ENCODE peak calls at places on chromosomes 11 and 22, in four cellular contexts. A, F, D and L are unnamed samples.

GRCh38 chr11:10302744-10303557 is 1.9 kb upstream of the ADM start:
- DNase-seq in A (peak; percentile 77), F (peak; percentile 93), D (peak; percentile 59), L (peak; percentile 73)

GRCh38 chr11:102453286-102453797 is 777 bp upstream of the TMEM123 start:
- DNase-seq in A (no peak), F (no peak), D (no peak), L (no peak)

GRCh38 chr11:107014871-107015270 is 3.4 kb downstream of the GUCY1A2 start:
- DNase-seq in A (no peak), F (no peak), D (no peak), L (no peak)

GRCh38 chr11:64887757-64888405 is 9.5 kb upstream of the EHD1 start:
- DNase-seq in A (peak; percentile 90), F (peak; percentile 88), D (no peak), L (peak; percentile 86)

GRCh38 chr11:73308963-73309960 is 1.2 kb downstream of the ARHGEF17 start:
- DNase-seq in A (peak; percentile 94), F (peak; percentile 91), D (peak; percentile 96), L (peak; percentile 42)

GRCh38 chr11:60941371-60942119 is 10.4 kb downstream of the SLC15A3 start:
- DNase-seq in A (no peak), F (no peak), D (no peak), L (no peak)

GRCh38 chr11:18775492-18776292 is 15.9 kb downstream of the PTPN5 start:
- DNase-seq in A (peak; percentile 46), F (peak; percentile 70), D (peak; percentile 31), L (peak; percentile 81)

GRCh38 chr22:35892192-35892591 is 136.4 kb downstream of the RBFOX2 start:
- DNase-seq in A (no peak), F (no peak), D (peak; percentile 75), L (no peak)

GRCh38 chr11:85768473-85769146 is 42.3 kb downstream of the SYTL2 start:
- DNase-seq in A (no peak), F (no peak), D (no peak), L (no peak)

GRCh38 chr22:28139993-28140392 is 220.9 kb upstream of the PITPNB start:
- DNase-seq in A (peak; percentile 51), F (no peak), D (peak; percentile 93), L (no peak)

GRCh38 chr11:78022397-78023396 is at the start of gene KCTD14:
- DNase-seq in A (peak; percentile 51), F (peak; percentile 75), D (no peak), L (peak; percentile 12)

GRCh38 chr22:19663821-19664325 is 50.4 kb upstream of the SEPTIN5 start:
- DNase-seq in A (no peak), F (no peak), D (peak; percentile 61), L (no peak)

GRCh38 chr11:117055449-117055848 is 42.8 kb downstream of the SIK3 start:
- DNase-seq in A (no peak), F (no peak), D (no peak), L (no peak)

GRCh38 chr22:23591203-23591791 is 11.2 kb upstream of the IGLL1 start:
- DNase-seq in A (peak; percentile 66), F (peak; percentile 62), D (peak; percentile 54), L (peak; percentile 74)

GRCh38 chr11:23727821-23728220 is 769.0 kb upstream of the LUZP2 start:
- DNase-seq in A (no peak), F (no peak), D (peak; percentile 83), L (no peak)

GRCh38 chr22:29268511-29269229 is 602 bp downstream of the EWSR1 start:
- DNase-seq in A (peak; percentile 71), F (peak; percentile 61), D (peak; percentile 67), L (peak; percentile 69)

GRCh38 chr11:32219320-32219719 is 128.4 kb downstream of the RCN1 start:
- DNase-seq in A (no peak), F (no peak), D (no peak), L (no peak)

GRCh38 chr11:86061483-86061882 is 7.4 kb downstream of the PICALM start:
- DNase-seq in A (no peak), F (no peak), D (no peak), L (no peak)

GRCh38 chr11:74418509-74418895 is 20.3 kb upstream of the PGM2L1 start:
- DNase-seq in A (no peak), F (no peak), D (peak; percentile 82), L (no peak)

GRCh38 chr22:36341640-36342041 is 46.1 kb downstream of the MYH9 start:
- DNase-seq in A (no peak), F (no peak), D (no peak), L (no peak)

GRCh38 chr11:27218498-27219038 is 144.4 kb downstream of the CCDC34 start:
- DNase-seq in A (peak; percentile 56), F (no peak), D (peak; percentile 95), L (no peak)

GRCh38 chr22:38193580-38193979 is 8.2 kb upstream of the MAFF start:
- DNase-seq in A (no peak), F (peak; percentile 45), D (no peak), L (no peak)

GRCh38 chr11:135075740-135076139 is 663.7 kb upstream of the B3GAT1 start:
- DNase-seq in A (peak; percentile 52), F (peak; percentile 60), D (peak; percentile 5), L (peak; percentile 67)

GRCh38 chr22:27839261-27839660 is 37.7 kb upstream of the MN1 start:
- DNase-seq in A (no peak), F (no peak), D (no peak), L (no peak)

DNA sequence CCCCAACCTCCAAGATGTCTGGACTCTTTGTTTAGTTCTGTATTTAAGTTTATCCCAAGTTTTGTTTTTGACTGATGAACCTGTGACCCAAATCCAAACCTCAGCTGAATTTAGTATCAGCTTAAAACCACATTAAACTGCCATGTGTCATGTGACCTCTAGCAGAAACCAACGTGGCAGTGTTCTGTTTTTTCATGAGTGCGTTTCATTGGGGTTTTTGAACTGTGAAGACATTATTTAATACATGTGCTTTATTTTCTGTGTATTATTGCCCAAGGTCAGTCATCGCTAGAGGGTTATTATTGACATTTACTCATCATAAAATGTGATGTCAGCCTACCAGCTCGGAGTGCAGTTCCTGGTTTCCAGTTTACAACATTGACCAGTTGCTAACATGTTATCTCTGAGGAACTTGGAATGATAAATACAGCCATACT is 1.8 kb downstream of the TLCD5 start:
- DNase-seq in A (no peak), F (no peak), D (peak; percentile 51), L (no peak)
- H3K4me3 ChIP-seq in A (no peak overlapping the region), F (no peak overlapping the region), D (no peak overlapping the region), L (no peak overlapping the region)

GRCh38 chr11:788953-789940 is 643 bp downstream of the CEND1 start:
- DNase-seq in A (no peak), F (no peak), D (no peak), L (peak; percentile 65)

GRCh38 chr11:790721-791564 is 1.1 kb upstream of the CEND1 start:
- DNase-seq in A (no peak), F (no peak), D (no peak), L (no peak)

GRCh38 chr11:791658-792534 is 2.0 kb upstream of the CEND1 start:
- DNase-seq in A (no peak), F (no peak), D (no peak), L (no peak)

GRCh38 chr11:788009-788640 is 1.8 kb downstream of the CEND1 start:
- DNase-seq in A (no peak), F (no peak), D (no peak), L (no peak)

GRCh38 chr11:789951-790350 is at the start of gene CEND1:
- DNase-seq in A (no peak), F (no peak), D (peak; percentile 54), L (peak; percentile 73)
- H3K4me3 ChIP-seq in A (no peak within 1 kb of the TSS), F (no peak within 1 kb of the TSS), D (no peak within 1 kb of the TSS), L (peak within 1 kb of the TSS; percentile 44)

DNA sequence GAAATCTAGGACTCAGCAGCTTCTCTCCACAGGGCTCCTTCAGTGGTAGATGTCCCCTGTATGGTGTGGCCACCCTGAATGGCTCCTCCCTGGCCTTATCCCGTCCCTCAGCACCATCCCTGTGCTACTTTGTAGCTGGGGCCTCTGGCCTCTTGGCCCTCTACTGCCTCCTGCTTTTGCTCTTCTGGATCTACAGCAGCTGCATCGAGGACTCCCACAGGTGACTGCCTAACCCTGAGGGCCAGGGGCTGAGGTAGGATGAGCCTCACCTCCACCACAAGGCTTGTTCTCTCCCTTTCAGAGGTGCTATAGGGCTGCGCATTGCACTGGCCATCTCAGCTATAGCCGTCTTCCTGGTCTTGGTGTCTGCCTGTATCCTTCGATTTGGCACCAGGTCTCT is 1.8 kb downstream of the TMEM179B start:
- DNase-seq in A (no peak), F (no peak), D (no peak), L (no peak)
- H3K4me3 ChIP-seq in A (no peak overlapping the region), F (no peak overlapping the region), D (no peak overlapping the region), L (no peak overlapping the region)

GRCh38 chr11:57426439-57426753 is 525 bp downstream of the SLC43A3 start:
- DNase-seq in A (no peak), F (no peak), D (no peak), L (peak; percentile 59)
- H3K4me3 ChIP-seq in A (peak overlapping the region; percentile 50), F (peak overlapping the region; percentile 55), D (peak overlapping the region; percentile 33), L (peak overlapping the region; percentile 71)

DNA sequence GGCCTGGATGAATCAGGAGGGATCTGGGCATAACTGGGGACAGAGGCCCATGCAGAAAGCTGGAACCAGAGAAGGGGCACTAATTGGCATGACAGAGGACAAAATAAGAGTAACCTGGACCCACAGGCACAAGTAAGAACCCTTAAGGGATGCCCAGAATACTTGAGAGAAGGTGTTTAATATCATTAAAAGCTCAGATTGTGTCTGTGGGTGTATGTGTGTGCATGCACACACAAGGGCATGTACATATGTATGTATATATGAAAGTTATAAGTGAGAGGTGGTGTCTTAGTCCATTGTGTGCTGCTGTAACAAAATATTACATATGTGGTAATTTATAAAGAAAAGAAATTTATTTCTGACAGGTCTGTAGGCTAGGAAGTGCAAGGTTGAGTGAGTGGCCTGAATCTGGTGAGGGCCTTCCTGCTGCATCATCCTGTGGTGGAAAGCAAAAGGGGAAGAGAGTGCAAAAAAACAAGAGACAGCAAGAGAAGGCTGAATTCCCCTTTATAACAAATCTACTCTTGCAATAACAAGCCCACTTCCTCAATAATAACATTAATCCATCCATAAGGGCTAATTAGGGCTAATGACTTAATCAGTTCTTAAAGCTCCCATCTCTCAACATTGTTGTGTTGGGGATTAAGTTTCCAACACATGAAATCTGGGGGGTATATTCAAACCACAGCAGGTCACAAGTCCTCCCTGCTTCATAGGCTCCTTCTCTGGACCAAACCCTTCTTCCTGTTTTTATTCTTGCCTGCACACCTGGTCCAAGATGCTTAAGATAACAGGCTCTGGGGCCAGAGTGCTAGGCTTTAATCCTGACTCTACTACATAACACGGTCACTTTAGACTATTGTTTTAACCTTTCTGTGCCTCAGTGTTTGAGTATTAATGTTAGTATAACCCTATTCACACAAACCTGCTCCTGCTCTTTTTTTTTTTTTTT is 68.2 kb upstream of the POU2AF2 start:
- DNase-seq in A (no peak), F (no peak), D (no peak), L (peak; percentile 70)
- H3K4me3 ChIP-seq in A (no peak overlapping the region), F (no peak overlapping the region), D (no peak overlapping the region), L (no peak overlapping the region)

DNA sequence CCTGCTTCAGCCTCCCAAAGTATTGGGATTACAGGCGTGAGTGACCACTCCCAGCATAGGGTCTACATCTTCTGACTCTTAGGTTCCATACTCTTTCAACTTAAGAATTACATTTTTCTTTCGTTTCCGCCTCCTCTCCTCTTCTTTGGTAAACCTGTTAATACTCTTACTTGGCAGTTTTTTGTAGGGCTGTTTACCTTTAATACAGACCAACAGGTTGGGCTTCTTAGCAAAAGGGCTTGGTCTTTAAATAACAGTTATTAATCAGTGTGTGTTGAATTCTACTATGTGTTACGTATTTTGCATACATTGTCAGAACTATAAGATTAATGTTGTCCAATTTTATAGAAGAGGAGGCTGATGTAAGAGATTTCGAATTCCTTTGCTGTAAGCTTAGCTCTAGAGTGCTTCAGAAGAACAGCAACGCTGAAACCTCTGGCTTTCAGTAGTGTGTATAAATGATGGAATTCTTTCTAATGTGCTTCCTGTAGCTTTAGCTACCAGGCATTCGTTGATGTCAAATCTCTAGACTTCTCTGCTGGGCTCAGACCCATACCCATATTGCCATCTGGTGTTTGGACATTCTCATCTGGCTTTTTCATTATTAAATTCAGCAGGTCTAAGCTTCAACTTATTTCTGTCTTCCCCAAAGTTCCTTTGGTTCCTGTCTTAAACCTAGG is 3.1 kb downstream of the FDX1 start:
- DNase-seq in A (no peak), F (no peak), D (peak; percentile 60), L (no peak)
- H3K4me3 ChIP-seq in A (no peak overlapping the region), F (no peak overlapping the region), D (no peak overlapping the region), L (no peak overlapping the region)